ENCODE peak calls at places on chromosomes 12 and 14, in nine cellular contexts. One of them, this sample, is unnamed.

GRCh38 chr14:31263485-31264133 is 56.0 kb upstream of the HECTD1 start:
- DNase-seq in NCI-H2081: no peak
- DNase-seq in C1 segment of cervical spinal cord: no peak
- DNase-seq in activated CD4-positive, alpha-beta T cell treated with anti-CD3 and anti-CD28 coated beads, Interleukin-2, amount 50 U/mL, for 48 hours: no peak
- DNase-seq in iris pigment epithelial cell: peak; percentile 100
- DNase-seq in A549: peak; percentile 77
- DNase-seq in uterus: peak; percentile 43
- DNase-seq in Karpas-422: no peak
- DNase-seq in spleen: no peak
- DNase-seq in this sample: no peak

GRCh38 chr14:101362529-101363260 is 198.6 kb upstream of the DIO3 start:
- DNase-seq in NCI-H2081: no peak
- DNase-seq in C1 segment of cervical spinal cord: no peak
- DNase-seq in activated CD4-positive, alpha-beta T cell treated with anti-CD3 and anti-CD28 coated beads, Interleukin-2, amount 50 U/mL, for 48 hours: no peak
- DNase-seq in iris pigment epithelial cell: no peak
- DNase-seq in A549: no peak
- DNase-seq in uterus: no peak
- DNase-seq in Karpas-422: no peak
- DNase-seq in spleen: peak; percentile 64
- DNase-seq in this sample: no peak

GRCh38 chr14:60753264-60754126 is 18.9 kb downstream of the MNAT1 start:
- DNase-seq in NCI-H2081: no peak
- DNase-seq in C1 segment of cervical spinal cord: no peak
- DNase-seq in activated CD4-positive, alpha-beta T cell treated with anti-CD3 and anti-CD28 coated beads, Interleukin-2, amount 50 U/mL, for 48 hours: peak; percentile 24
- DNase-seq in iris pigment epithelial cell: peak; percentile 34
- DNase-seq in A549: no peak
- DNase-seq in uterus: no peak
- DNase-seq in Karpas-422: peak; percentile 48
- DNase-seq in spleen: no peak
- DNase-seq in this sample: no peak

GRCh38 chr12:59185291-59185690 is 265.0 kb upstream of the LRIG3 start:
- DNase-seq in NCI-H2081: no peak
- DNase-seq in C1 segment of cervical spinal cord: no peak
- DNase-seq in activated CD4-positive, alpha-beta T cell treated with anti-CD3 and anti-CD28 coated beads, Interleukin-2, amount 50 U/mL, for 48 hours: no peak
- DNase-seq in iris pigment epithelial cell: no peak
- DNase-seq in A549: no peak
- DNase-seq in uterus: no peak
- DNase-seq in Karpas-422: no peak
- DNase-seq in spleen: no peak
- DNase-seq in this sample: no peak

GRCh38 chr14:102234331-102235264 is 70.4 kb downstream of the MOK start:
- DNase-seq in NCI-H2081: no peak
- DNase-seq in C1 segment of cervical spinal cord: no peak
- DNase-seq in activated CD4-positive, alpha-beta T cell treated with anti-CD3 and anti-CD28 coated beads, Interleukin-2, amount 50 U/mL, for 48 hours: no peak
- DNase-seq in iris pigment epithelial cell: no peak
- DNase-seq in A549: no peak
- DNase-seq in uterus: peak; percentile 34
- DNase-seq in Karpas-422: no peak
- DNase-seq in spleen: peak; percentile 41
- DNase-seq in this sample: no peak

GRCh38 chr14:24366664-24367505 is 1.1 kb upstream of the NFATC4 start:
- DNase-seq in NCI-H2081: peak; percentile 98
- DNase-seq in C1 segment of cervical spinal cord: peak; percentile 50
- DNase-seq in activated CD4-positive, alpha-beta T cell treated with anti-CD3 and anti-CD28 coated beads, Interleukin-2, amount 50 U/mL, for 48 hours: peak; percentile 33
- DNase-seq in iris pigment epithelial cell: peak; percentile 93
- DNase-seq in A549: peak; percentile 84
- DNase-seq in uterus: peak; percentile 96
- DNase-seq in Karpas-422: peak; percentile 96
- DNase-seq in spleen: peak; percentile 93
- DNase-seq in this sample: peak; percentile 20

GRCh38 chr14:50736932-50737419 is 68.9 kb upstream of the SAV1 start:
- DNase-seq in NCI-H2081: no peak
- DNase-seq in C1 segment of cervical spinal cord: no peak
- DNase-seq in activated CD4-positive, alpha-beta T cell treated with anti-CD3 and anti-CD28 coated beads, Interleukin-2, amount 50 U/mL, for 48 hours: peak; percentile 41
- DNase-seq in iris pigment epithelial cell: no peak
- DNase-seq in A549: no peak
- DNase-seq in uterus: no peak
- DNase-seq in Karpas-422: no peak
- DNase-seq in spleen: no peak
- DNase-seq in this sample: no peak

GRCh38 chr14:84068288-84068687 is 1461.7 kb upstream of the FLRT2 start:
- DNase-seq in NCI-H2081: no peak
- DNase-seq in C1 segment of cervical spinal cord: no peak
- DNase-seq in activated CD4-positive, alpha-beta T cell treated with anti-CD3 and anti-CD28 coated beads, Interleukin-2, amount 50 U/mL, for 48 hours: no peak
- DNase-seq in iris pigment epithelial cell: no peak
- DNase-seq in A549: no peak
- DNase-seq in uterus: no peak
- DNase-seq in Karpas-422: no peak
- DNase-seq in spleen: no peak
- DNase-seq in this sample: no peak

GRCh38 chr12:22082190-22082701 is 36.2 kb downstream of the CMAS start:
- DNase-seq in NCI-H2081: no peak
- DNase-seq in C1 segment of cervical spinal cord: no peak
- DNase-seq in activated CD4-positive, alpha-beta T cell treated with anti-CD3 and anti-CD28 coated beads, Interleukin-2, amount 50 U/mL, for 48 hours: no peak
- DNase-seq in iris pigment epithelial cell: no peak
- DNase-seq in A549: no peak
- DNase-seq in uterus: no peak
- DNase-seq in Karpas-422: no peak
- DNase-seq in spleen: no peak
- DNase-seq in this sample: no peak

GRCh38 chr12:7060353-7060954 is at the start of gene C1S:
- DNase-seq in NCI-H2081: no peak
- DNase-seq in C1 segment of cervical spinal cord: no peak
- DNase-seq in activated CD4-positive, alpha-beta T cell treated with anti-CD3 and anti-CD28 coated beads, Interleukin-2, amount 50 U/mL, for 48 hours: no peak
- DNase-seq in iris pigment epithelial cell: peak; percentile 95
- DNase-seq in A549: peak; percentile 95
- DNase-seq in uterus: peak; percentile 83
- DNase-seq in Karpas-422: no peak
- DNase-seq in spleen: no peak
- DNase-seq in this sample: no peak

GRCh38 chr14:21997300-21997699 is 323.7 kb upstream of the OR4E1 start:
- DNase-seq in NCI-H2081: no peak
- DNase-seq in C1 segment of cervical spinal cord: no peak
- DNase-seq in activated CD4-positive, alpha-beta T cell treated with anti-CD3 and anti-CD28 coated beads, Interleukin-2, amount 50 U/mL, for 48 hours: no peak
- DNase-seq in iris pigment epithelial cell: peak; percentile 25
- DNase-seq in A549: peak; percentile 65
- DNase-seq in uterus: no peak
- DNase-seq in Karpas-422: peak; percentile 82
- DNase-seq in spleen: no peak
- DNase-seq in this sample: no peak

GRCh38 chr12:62933871-62934798 is 815 bp downstream of the PPM1H start:
- DNase-seq in NCI-H2081: no peak
- DNase-seq in C1 segment of cervical spinal cord: no peak
- DNase-seq in activated CD4-positive, alpha-beta T cell treated with anti-CD3 and anti-CD28 coated beads, Interleukin-2, amount 50 U/mL, for 48 hours: peak; percentile 6
- DNase-seq in iris pigment epithelial cell: peak; percentile 37
- DNase-seq in A549: peak; percentile 45
- DNase-seq in uterus: peak; percentile 22
- DNase-seq in Karpas-422: no peak
- DNase-seq in spleen: peak; percentile 87
- DNase-seq in this sample: peak; percentile 55

GRCh38 chr12:89067436-89067835 is 284.9 kb downstream of the DUSP6 start:
- DNase-seq in NCI-H2081: no peak
- DNase-seq in C1 segment of cervical spinal cord: no peak
- DNase-seq in activated CD4-positive, alpha-beta T cell treated with anti-CD3 and anti-CD28 coated beads, Interleukin-2, amount 50 U/mL, for 48 hours: no peak
- DNase-seq in iris pigment epithelial cell: peak; percentile 92
- DNase-seq in A549: peak; percentile 9
- DNase-seq in uterus: no peak
- DNase-seq in Karpas-422: no peak
- DNase-seq in spleen: no peak
- DNase-seq in this sample: no peak

GRCh38 chr12:50282581-50283229 is 615 bp downstream of the LIMA1 start:
- DNase-seq in NCI-H2081: no peak
- DNase-seq in C1 segment of cervical spinal cord: no peak
- DNase-seq in activated CD4-positive, alpha-beta T cell treated with anti-CD3 and anti-CD28 coated beads, Interleukin-2, amount 50 U/mL, for 48 hours: no peak
- DNase-seq in iris pigment epithelial cell: peak; percentile 58
- DNase-seq in A549: no peak
- DNase-seq in uterus: no peak
- DNase-seq in Karpas-422: no peak
- DNase-seq in spleen: no peak
- DNase-seq in this sample: no peak

GRCh38 chr12:76947270-76947669 is 68.5 kb upstream of the CSRP2 start:
- DNase-seq in NCI-H2081: no peak
- DNase-seq in C1 segment of cervical spinal cord: no peak
- DNase-seq in activated CD4-positive, alpha-beta T cell treated with anti-CD3 and anti-CD28 coated beads, Interleukin-2, amount 50 U/mL, for 48 hours: no peak
- DNase-seq in iris pigment epithelial cell: no peak
- DNase-seq in A549: no peak
- DNase-seq in uterus: no peak
- DNase-seq in Karpas-422: no peak
- DNase-seq in spleen: no peak
- DNase-seq in this sample: no peak

GRCh38 chr12:105418821-105419291 is 88.4 kb downstream of the C12orf75 start:
- DNase-seq in NCI-H2081: no peak
- DNase-seq in C1 segment of cervical spinal cord: no peak
- DNase-seq in activated CD4-positive, alpha-beta T cell treated with anti-CD3 and anti-CD28 coated beads, Interleukin-2, amount 50 U/mL, for 48 hours: no peak
- DNase-seq in iris pigment epithelial cell: no peak
- DNase-seq in A549: no peak
- DNase-seq in uterus: no peak
- DNase-seq in Karpas-422: no peak
- DNase-seq in spleen: no peak
- DNase-seq in this sample: no peak

GRCh38 chr12:45284096-45284901 is 68.4 kb downstream of the ANO6 start:
- DNase-seq in NCI-H2081: peak; percentile 24
- DNase-seq in C1 segment of cervical spinal cord: no peak
- DNase-seq in activated CD4-positive, alpha-beta T cell treated with anti-CD3 and anti-CD28 coated beads, Interleukin-2, amount 50 U/mL, for 48 hours: no peak
- DNase-seq in iris pigment epithelial cell: peak; percentile 95
- DNase-seq in A549: peak; percentile 80
- DNase-seq in uterus: no peak
- DNase-seq in Karpas-422: no peak
- DNase-seq in spleen: no peak
- DNase-seq in this sample: no peak

GRCh38 chr12:66740257-66740656 is 61.4 kb upstream of the GRIP1 start:
- DNase-seq in NCI-H2081: no peak
- DNase-seq in C1 segment of cervical spinal cord: no peak
- DNase-seq in activated CD4-positive, alpha-beta T cell treated with anti-CD3 and anti-CD28 coated beads, Interleukin-2, amount 50 U/mL, for 48 hours: no peak
- DNase-seq in iris pigment epithelial cell: no peak
- DNase-seq in A549: no peak
- DNase-seq in uterus: no peak
- DNase-seq in Karpas-422: no peak
- DNase-seq in spleen: no peak
- DNase-seq in this sample: no peak

GRCh38 chr12:28780096-28780495 is 369.0 kb upstream of the FAR2 start:
- DNase-seq in NCI-H2081: no peak
- DNase-seq in C1 segment of cervical spinal cord: no peak
- DNase-seq in activated CD4-positive, alpha-beta T cell treated with anti-CD3 and anti-CD28 coated beads, Interleukin-2, amount 50 U/mL, for 48 hours: no peak
- DNase-seq in iris pigment epithelial cell: peak; percentile 76
- DNase-seq in A549: peak; percentile 88
- DNase-seq in uterus: no peak
- DNase-seq in Karpas-422: no peak
- DNase-seq in spleen: no peak
- DNase-seq in this sample: no peak

GRCh38 chr12:96104566-96104965 is 69.2 kb upstream of the LTA4H start:
- DNase-seq in NCI-H2081: no peak
- DNase-seq in C1 segment of cervical spinal cord: no peak
- DNase-seq in activated CD4-positive, alpha-beta T cell treated with anti-CD3 and anti-CD28 coated beads, Interleukin-2, amount 50 U/mL, for 48 hours: no peak
- DNase-seq in iris pigment epithelial cell: no peak
- DNase-seq in A549: no peak
- DNase-seq in uterus: no peak
- DNase-seq in Karpas-422: no peak
- DNase-seq in spleen: no peak
- DNase-seq in this sample: no peak

GRCh38 chr12:129467749-129468148 is 436.1 kb downstream of the TMEM132D start:
- DNase-seq in NCI-H2081: no peak
- DNase-seq in C1 segment of cervical spinal cord: no peak
- DNase-seq in activated CD4-positive, alpha-beta T cell treated with anti-CD3 and anti-CD28 coated beads, Interleukin-2, amount 50 U/mL, for 48 hours: no peak
- DNase-seq in iris pigment epithelial cell: no peak
- DNase-seq in A549: no peak
- DNase-seq in uterus: no peak
- DNase-seq in Karpas-422: no peak
- DNase-seq in spleen: no peak
- DNase-seq in this sample: no peak

GRCh38 chr12:88026196-88026595 is 3.0 kb downstream of the C12orf50 start:
- DNase-seq in NCI-H2081: no peak
- DNase-seq in C1 segment of cervical spinal cord: no peak
- DNase-seq in activated CD4-positive, alpha-beta T cell treated with anti-CD3 and anti-CD28 coated beads, Interleukin-2, amount 50 U/mL, for 48 hours: no peak
- DNase-seq in iris pigment epithelial cell: no peak
- DNase-seq in A549: no peak
- DNase-seq in uterus: no peak
- DNase-seq in Karpas-422: no peak
- DNase-seq in spleen: no peak
- DNase-seq in this sample: no peak

GRCh38 chr14:95467657-95468056 is 48.8 kb downstream of the SYNE3 start:
- DNase-seq in NCI-H2081: no peak
- DNase-seq in C1 segment of cervical spinal cord: no peak
- DNase-seq in activated CD4-positive, alpha-beta T cell treated with anti-CD3 and anti-CD28 coated beads, Interleukin-2, amount 50 U/mL, for 48 hours: no peak
- DNase-seq in iris pigment epithelial cell: no peak
- DNase-seq in A549: no peak
- DNase-seq in uterus: no peak
- DNase-seq in Karpas-422: no peak
- DNase-seq in spleen: no peak
- DNase-seq in this sample: no peak

GRCh38 chr12:49511410-49511809 is 27.4 kb upstream of the KCNH3 start:
- DNase-seq in NCI-H2081: no peak
- DNase-seq in C1 segment of cervical spinal cord: no peak
- DNase-seq in activated CD4-positive, alpha-beta T cell treated with anti-CD3 and anti-CD28 coated beads, Interleukin-2, amount 50 U/mL, for 48 hours: no peak
- DNase-seq in iris pigment epithelial cell: no peak
- DNase-seq in A549: no peak
- DNase-seq in uterus: no peak
- DNase-seq in Karpas-422: no peak
- DNase-seq in spleen: no peak
- DNase-seq in this sample: no peak

GRCh38 chr12:109567967-109568366 is 5.3 kb downstream of the MMAB start:
- DNase-seq in NCI-H2081: no peak
- DNase-seq in C1 segment of cervical spinal cord: no peak
- DNase-seq in activated CD4-positive, alpha-beta T cell treated with anti-CD3 and anti-CD28 coated beads, Interleukin-2, amount 50 U/mL, for 48 hours: no peak
- DNase-seq in iris pigment epithelial cell: no peak
- DNase-seq in A549: no peak
- DNase-seq in uterus: no peak
- DNase-seq in Karpas-422: no peak
- DNase-seq in spleen: no peak
- DNase-seq in this sample: no peak

GRCh38 chr12:26744697-26745440 is 88.1 kb downstream of the ITPR2 start:
- DNase-seq in NCI-H2081: no peak
- DNase-seq in C1 segment of cervical spinal cord: no peak
- DNase-seq in activated CD4-positive, alpha-beta T cell treated with anti-CD3 and anti-CD28 coated beads, Interleukin-2, amount 50 U/mL, for 48 hours: no peak
- DNase-seq in iris pigment epithelial cell: peak; percentile 71
- DNase-seq in A549: no peak
- DNase-seq in uterus: no peak
- DNase-seq in Karpas-422: no peak
- DNase-seq in spleen: no peak
- DNase-seq in this sample: no peak